ENCODE peak calls at places on chromosomes 3 and 15, in eight cellular contexts. J, D, G, T, K, F, N and Z are unnamed samples.

GRCh38 chr3:45986303-45986982 is 9.2 kb downstream of the FYCO1 start:
- DNase-seq in N (peak), T (no peak), K (no peak), J (no peak), D (peak), G (no peak), F (peak), Z (no peak)

GRCh38 chr3:77407454-77407853 is 367.6 kb downstream of the ROBO2 start:
- DNase-seq in J (no peak), G (no peak), D (no peak), K (no peak), F (no peak), N (no peak), T (no peak), Z (no peak)

GRCh38 chr3:15781637-15782402 is 16.0 kb downstream of the ANKRD28 start:
- DNase-seq in D (peak), F (no peak), N (no peak), J (no peak), G (no peak), T (no peak), K (no peak), Z (no peak)

GRCh38 chr15:78761020-78761419 is 50.2 kb downstream of the ADAMTS7 start:
- DNase-seq in N (no peak), D (no peak), K (peak), J (no peak), T (no peak), F (peak), G (peak), Z (no peak)

GRCh38 chr15:101813803-101814534 is 2.0 kb downstream of the OR4F15 start:
- DNase-seq in K (no peak), G (no peak), F (no peak), T (no peak), D (peak), N (peak), J (no peak), Z (no peak)

GRCh38 chr3:114855839-114856238 is 291.2 kb downstream of the ZBTB20 start:
- DNase-seq in J (no peak), F (no peak), G (no peak), T (no peak), D (no peak), N (no peak), K (no peak), Z (no peak)

GRCh38 chr15:41511331-41512077 is 2.1 kb downstream of the LTK start:
- DNase-seq in T (no peak), D (no peak), F (no peak), N (no peak), J (no peak), G (no peak), K (no peak), Z (peak)

GRCh38 chr3:69934398-69934797 is 65.1 kb upstream of the SAMMSON start:
- DNase-seq in D (no peak), G (no peak), K (no peak), J (no peak), F (no peak), N (no peak), T (no peak), Z (no peak)

GRCh38 chr3:188796122-188796631 is 375.6 kb upstream of the TPRG1 start:
- DNase-seq in G (no peak), T (no peak), J (no peak), N (peak), K (no peak), D (peak), F (no peak), Z (peak)

GRCh38 chr15:51726302-51727073 is 11.0 kb downstream of the LYSMD2 start:
- DNase-seq in J (peak), D (peak), G (peak), T (peak), K (no peak), N (peak), F (no peak), Z (peak)

GRCh38 chr3:50119786-50120185 is 31.1 kb downstream of the RBM5 start:
- DNase-seq in N (no peak), T (no peak), G (peak), F (no peak), J (no peak), D (no peak), K (peak), Z (no peak)

GRCh38 chr3:141410861-141411771 is 42.8 kb downstream of the ZBTB38 start:
- DNase-seq in K (no peak), T (no peak), D (peak), G (no peak), F (no peak), J (peak), N (peak), Z (peak)

GRCh38 chr3:133588784-133589465 is 15.4 kb downstream of the CDV3 start:
- DNase-seq in D (peak), T (no peak), N (no peak), F (no peak), J (no peak), K (no peak), G (no peak), Z (no peak)

GRCh38 chr3:165854696-165855095 is 17.5 kb upstream of the BCHE start:
- DNase-seq in D (no peak), G (no peak), F (no peak), N (peak), K (no peak), J (no peak), T (no peak), Z (peak)

GRCh38 chr3:183576487-183577107 is 21.1 kb upstream of the KLHL6 start:
- DNase-seq in N (no peak), J (no peak), K (no peak), G (no peak), D (peak), T (no peak), F (no peak), Z (no peak)

GRCh38 chr3:45204136-45204535 is 22.0 kb downstream of the TMEM158 start:
- DNase-seq in K (no peak), D (peak), T (no peak), F (no peak), N (peak), J (no peak), G (no peak), Z (no peak)

GRCh38 chr15:65355173-65355982 is 22.4 kb downstream of the IGDCC3 start:
- DNase-seq in D (peak), J (no peak), F (no peak), N (no peak), T (no peak), K (no peak), G (no peak), Z (no peak)

GRCh38 chr3:71858493-71859127 is 73.7 kb upstream of the PROK2 start:
- DNase-seq in J (no peak), F (no peak), T (no peak), D (no peak), N (no peak), K (no peak), G (no peak), Z (no peak)

GRCh38 chr3:57577786-57578185 is 19.4 kb downstream of the ARF4 start:
- DNase-seq in N (no peak), G (no peak), T (no peak), J (no peak), F (no peak), K (no peak), D (no peak), Z (no peak)

GRCh38 chr3:160169139-160169830 is 55.9 kb upstream of the C3orf80 start:
- DNase-seq in J (no peak), N (peak), D (peak), G (no peak), K (no peak), T (no peak), F (no peak), Z (no peak)

GRCh38 chr3:143171141-143171651 is 51.6 kb downstream of the CHST2 start:
- DNase-seq in K (no peak), D (peak), F (no peak), G (no peak), T (no peak), J (no peak), N (peak), Z (peak)

GRCh38 chr15:37034835-37035234 is 65.5 kb downstream of the MEIS2 start:
- DNase-seq in T (no peak), G (no peak), N (no peak), J (no peak), D (no peak), F (no peak), K (no peak), Z (no peak)

GRCh38 chr3:58666683-58667082 is at the start of gene FAM3D:
- DNase-seq in N (no peak), D (no peak), G (peak), J (no peak), K (no peak), T (no peak), F (no peak), Z (no peak)

GRCh38 chr15:34799149-34799824 is 3.9 kb upstream of the ACTC1 start:
- DNase-seq in G (no peak), F (no peak), T (no peak), N (peak), D (peak), J (no peak), K (peak), Z (no peak)

GRCh38 chr3:186636536-186636935 is 3.7 kb upstream of the FETUB start:
- DNase-seq in T (no peak), J (no peak), K (no peak), D (no peak), G (no peak), F (no peak), N (no peak), Z (no peak)

GRCh38 chr3:55189359-55189801 is 261.5 kb upstream of the LRTM1 start:
- DNase-seq in J (no peak), K (no peak), N (peak), D (peak), F (no peak), G (no peak), T (no peak), Z (no peak)

GRCh38 chr15:61206767-61207166 is 22.3 kb downstream of the RORA start:
- DNase-seq in N (no peak), J (no peak), T (no peak), F (no peak), G (no peak), D (no peak), K (no peak), Z (no peak)

GRCh38 chr3:51712511-51712931 is 5.7 kb downstream of the GRM2 start:
- DNase-seq in N (no peak), G (no peak), D (no peak), J (no peak), F (peak), T (no peak), K (no peak), Z (no peak)

GRCh38 chr3:184346480-184346879 is 9.1 kb downstream of the FAM131A start:
- DNase-seq in T (no peak), K (no peak), F (no peak), D (no peak), N (no peak), G (no peak), J (no peak), Z (no peak)

GRCh38 chr3:87798567-87798947 is 260.2 kb downstream of the CGGBP1 start:
- DNase-seq in N (no peak), D (no peak), J (no peak), G (no peak), K (no peak), T (no peak), F (no peak), Z (no peak)

GRCh38 chr15:41928100-41928499 is 34.2 kb upstream of the SPTBN5 start:
- DNase-seq in J (no peak), F (peak), T (no peak), D (no peak), G (no peak), K (no peak), N (no peak), Z (no peak)

GRCh38 chr15:57741089-57741488 is 34.6 kb downstream of the POLR2M start:
- DNase-seq in D (no peak), J (no peak), F (no peak), G (no peak), T (no peak), N (no peak), K (no peak), Z (no peak)

GRCh38 chr15:57740048-57740447 is 33.5 kb downstream of the POLR2M start:
- DNase-seq in T (no peak), K (no peak), J (no peak), G (no peak), N (no peak), D (no peak), F (no peak), Z (no peak)

GRCh38 chr15:57746752-57747151 is 40.2 kb downstream of the POLR2M start:
- DNase-seq in T (no peak), F (no peak), K (no peak), D (no peak), J (no peak), N (no peak), G (no peak), Z (no peak)

GRCh38 chr15:57747206-57747605 is 40.7 kb downstream of the POLR2M start:
- DNase-seq in D (peak), J (no peak), K (no peak), N (no peak), T (no peak), F (peak), G (no peak), Z (peak)

DNA sequence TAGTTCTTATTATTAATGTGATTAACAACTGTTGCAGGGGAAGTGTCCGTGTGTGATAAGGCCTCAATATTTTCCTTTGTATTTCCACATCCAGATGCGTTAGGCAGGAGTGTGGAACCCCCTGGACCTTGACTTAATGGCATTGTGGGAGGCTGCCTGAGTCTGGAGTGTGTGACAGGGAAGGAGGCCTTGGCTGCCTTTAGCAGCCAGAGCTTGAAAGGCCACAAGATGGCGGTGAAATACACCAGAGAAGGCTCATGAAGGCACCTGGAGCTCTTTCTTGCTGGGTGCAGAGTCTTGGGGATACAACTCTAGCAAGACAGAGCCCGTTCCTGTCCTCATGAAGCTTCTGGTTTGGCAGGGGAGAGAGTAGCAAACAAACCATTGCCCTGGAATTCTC is 36.9 kb downstream of the POLR2M start:
- DNase-seq in K (no peak), J (no peak), N (no peak), D (peak), G (no peak), T (no peak), F (no peak), Z (no peak)
- TF ChIP-seq CTCF in K (peak), J (no peak), N (peak), D (peak), G (no peak), T (peak), F (no peak), Z (peak)

GRCh38 chr15:70602834-70603560 is 160.4 kb downstream of the UACA start:
- DNase-seq in D (no peak), K (no peak), N (no peak), G (no peak), F (no peak), T (no peak), J (no peak), Z (no peak)

GRCh38 chr15:70602281-70602680 is 161.1 kb downstream of the UACA start:
- DNase-seq in T (no peak), D (no peak), G (no peak), F (no peak), K (no peak), N (no peak), J (no peak), Z (no peak)

GRCh38 chr15:70605606-70606410 is 157.6 kb downstream of the UACA start:
- DNase-seq in K (no peak), D (peak), J (no peak), T (no peak), G (no peak), N (peak), F (no peak), Z (no peak)

GRCh38 chr15:70608156-70608555 is 155.2 kb downstream of the UACA start:
- DNase-seq in N (peak), K (no peak), F (no peak), D (no peak), G (no peak), J (no peak), T (no peak), Z (no peak)

DNA sequence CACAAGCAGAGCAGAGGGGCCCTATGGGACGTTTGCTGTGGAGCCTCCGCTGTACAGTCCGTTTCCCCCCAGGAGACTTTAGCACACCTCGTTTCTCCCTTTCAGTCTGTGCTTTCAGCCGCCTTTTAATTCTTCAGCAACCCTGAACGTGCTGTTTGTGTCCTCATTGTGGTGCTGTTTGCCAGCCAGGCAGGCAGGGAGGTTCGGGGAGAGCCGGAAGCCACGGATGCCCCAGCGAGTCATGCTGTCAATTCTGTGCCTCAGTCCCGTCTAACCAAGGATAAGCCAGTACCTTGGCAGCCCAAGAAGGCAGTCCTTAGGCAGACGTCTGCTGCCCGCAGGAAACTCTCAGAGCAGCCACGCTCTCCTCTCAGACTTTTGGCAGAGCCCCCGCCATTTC is 158.7 kb downstream of the UACA start:
- DNase-seq in G (no peak), K (no peak), N (no peak), J (no peak), F (no peak), D (peak), T (no peak), Z (no peak)
- TF ChIP-seq CTCF in G (no peak), K (peak), N (peak), J (no peak), F (no peak), D (no peak), T (no peak), Z (no peak)

DNA sequence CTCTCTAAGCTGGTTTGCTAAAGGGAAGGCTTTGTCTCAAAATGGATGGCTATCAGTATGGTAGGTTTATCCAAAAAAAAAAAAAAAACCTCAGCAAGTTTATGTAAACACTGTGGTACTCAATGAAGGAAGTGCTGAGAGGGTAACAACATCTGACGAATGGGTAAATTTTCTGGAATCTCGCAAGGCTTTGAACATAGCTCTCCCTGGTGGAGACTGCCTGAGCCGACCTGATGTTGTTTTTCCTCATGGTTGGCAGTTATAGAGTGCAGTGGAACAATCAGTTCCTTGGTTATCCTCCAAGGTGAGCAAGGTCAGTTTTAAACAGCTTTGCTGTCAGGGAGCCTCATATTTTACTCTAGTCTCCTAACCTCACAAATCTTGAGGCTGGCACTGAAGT is 94.6 kb downstream of the ZPLD1 start:
- DNase-seq in D (peak), K (no peak), T (peak), G (no peak), F (no peak), N (peak), J (no peak), Z (no peak)
- TF ChIP-seq CTCF in D (peak), K (peak), T (peak), G (peak), F (peak), N (peak), J (no peak), Z (no peak)

DNA sequence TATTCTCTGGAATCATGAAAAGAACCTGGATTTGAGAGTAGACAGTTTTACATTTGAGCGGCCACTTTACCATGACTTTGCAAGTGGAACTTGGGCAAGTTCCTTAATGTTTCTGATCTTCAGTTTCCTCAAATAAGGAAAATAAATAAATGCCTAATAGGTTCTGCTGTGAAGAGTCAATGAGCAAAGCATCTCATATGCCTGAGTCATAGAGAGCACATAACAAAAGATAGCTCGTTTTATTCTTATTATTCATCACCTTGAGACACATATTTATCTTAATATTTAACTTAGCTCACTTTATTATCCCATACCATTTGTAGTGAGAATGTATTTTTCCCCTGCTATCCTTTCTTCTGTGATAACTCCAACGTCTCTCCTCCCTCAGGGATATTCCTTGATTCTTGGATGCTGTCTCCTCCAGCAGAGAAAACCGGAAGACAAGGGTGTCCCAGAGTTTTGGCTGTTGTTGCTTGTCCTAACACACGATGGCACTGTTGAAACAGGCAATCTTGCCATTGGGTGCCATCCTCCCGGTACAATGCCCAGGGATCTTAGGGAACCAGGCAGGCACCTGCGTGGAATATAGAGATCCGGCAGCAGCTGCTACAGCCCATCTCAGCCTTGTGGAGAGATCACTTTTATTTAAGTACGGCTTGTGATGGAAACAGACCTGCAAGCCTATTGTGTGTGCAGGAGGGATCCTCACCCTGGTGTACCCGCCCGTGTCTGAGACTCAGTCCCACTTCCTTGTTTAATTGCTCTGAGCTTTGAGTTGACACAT is 33.3 kb upstream of the VPS33B start:
- DNase-seq in K (no peak), N (peak), T (peak), J (peak), G (no peak), F (no peak), D (peak), Z (peak)
- TF ChIP-seq CTCF in K (peak), N (peak), T (peak), J (peak), G (peak), F (peak), D (peak), Z (peak)

DNA sequence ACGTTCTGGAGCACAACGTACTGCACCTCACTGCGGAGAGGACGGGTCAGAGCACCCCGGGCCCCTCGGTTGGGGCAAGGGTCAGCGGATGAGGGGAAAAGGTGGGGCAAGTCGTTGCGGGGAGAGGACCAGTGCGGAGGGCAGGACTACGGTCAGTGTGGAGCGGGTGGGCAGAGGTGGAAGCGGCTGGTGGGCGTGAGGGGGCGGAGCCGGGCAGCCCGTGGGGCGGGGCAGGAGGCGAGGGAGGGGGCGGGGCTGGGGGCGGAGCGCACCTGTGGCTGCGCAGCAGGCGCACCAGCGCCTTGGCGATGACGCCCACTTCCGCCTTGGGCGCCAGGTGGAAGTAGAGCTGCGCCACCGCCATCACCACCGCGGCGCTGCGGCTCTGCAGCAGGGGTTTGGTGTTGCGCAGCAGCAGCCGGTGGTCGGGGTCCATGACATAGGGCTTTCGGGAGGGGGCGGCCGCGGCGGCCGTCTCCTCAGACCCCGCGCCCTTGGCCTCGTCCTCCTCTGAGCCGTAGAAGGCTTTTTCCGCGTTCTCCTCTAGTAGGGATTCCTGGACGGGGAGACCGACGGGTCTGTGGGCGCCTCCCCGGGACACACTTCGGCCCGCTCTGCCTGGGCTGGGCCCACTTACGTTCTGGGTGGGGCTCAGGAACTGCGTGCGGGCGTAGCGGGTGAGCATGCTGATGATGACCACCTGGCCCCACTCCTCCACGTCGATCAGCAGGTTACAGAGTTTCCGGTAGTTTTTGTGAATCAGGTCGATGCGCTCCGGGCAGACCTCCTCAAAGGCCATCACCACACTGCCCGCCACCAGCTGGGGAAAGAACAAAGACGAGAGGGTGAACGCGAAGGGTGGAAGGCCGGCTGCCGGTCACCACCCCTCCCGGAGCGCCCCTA is 29.2 kb downstream of the AP3B2 start:
- DNase-seq in F (peak), N (no peak), T (no peak), D (no peak), K (no peak), G (no peak), J (peak), Z (peak)
- TF ChIP-seq CTCF in F (peak), N (no peak), T (no peak), D (no peak), K (no peak), G (no peak), J (peak), Z (peak)

GRCh38 chr15:74793135-74794028 is 11.5 kb downstream of the CSK start:
- DNase-seq in J (peak), F (peak), G (no peak), N (no peak), K (no peak), T (no peak), D (no peak), Z (no peak)
- TF ChIP-seq CTCF in J (peak), F (peak), G (peak), N (peak), K (peak), T (no peak), D (no peak), Z (peak)